ENCODE peak calls at places on chromosomes 16 and 17, in five cellular contexts. C, E, N, Y and T are unnamed samples.

GRCh38 chr16:87058728-87059250 is 258.4 kb downstream of the C16orf95 start:
- DNase-seq in C (no peak), E (no peak), N (no peak), Y (no peak), T (no peak)

GRCh38 chr16:57686577-57686976 is 8.0 kb upstream of the DRC7 start:
- DNase-seq in C (no peak), E (no peak), N (no peak), Y (no peak), T (no peak)

GRCh38 chr16:84478172-84478948 is 26.1 kb downstream of the MEAK7 start:
- DNase-seq in C (no peak), E (no peak), N (no peak), Y (no peak), T (no peak)

GRCh38 chr17:63066158-63066808 is 100.2 kb downstream of the TANC2 start:
- DNase-seq in C (no peak), E (no peak), N (no peak), Y (no peak), T (no peak)

GRCh38 chr16:57478396-57479024 is 7.8 kb downstream of the DOK4 start:
- DNase-seq in C (no peak), E (no peak), N (no peak), Y (no peak), T (no peak)

GRCh38 chr16:68370921-68371651 is 60.3 kb downstream of the PRMT7 start:
- DNase-seq in C (no peak), E (no peak), N (no peak), Y (no peak), T (no peak)

GRCh38 chr17:67492251-67492740 is 115.2 kb downstream of the PITPNC1 start:
- DNase-seq in C (no peak), E (no peak), N (no peak), Y (no peak), T (no peak)

GRCh38 chr16:1309888-1310831 is 724 bp downstream of the UBE2I start:
- DNase-seq in C (no peak), E (no peak), N (peak), Y (peak), T (no peak)

GRCh38 chr17:54948380-54948779 is 20.1 kb downstream of the COX11 start:
- DNase-seq in C (no peak), E (peak), N (peak), Y (no peak), T (peak)

GRCh38 chr17:62778990-62779681 is 29.0 kb downstream of the MARCHF10 start:
- DNase-seq in C (no peak), E (peak), N (no peak), Y (peak), T (peak)

GRCh38 chr16:70156207-70156978 is 17.2 kb upstream of the CLEC18C start:
- DNase-seq in C (no peak), E (no peak), N (peak), Y (no peak), T (no peak)

GRCh38 chr16:70159355-70160348 is 13.9 kb upstream of the CLEC18C start:
- DNase-seq in C (no peak), E (no peak), N (peak), Y (no peak), T (no peak)

GRCh38 chr16:70158261-70158939 is 15.2 kb upstream of the CLEC18C start:
- DNase-seq in C (peak), E (no peak), N (peak), Y (no peak), T (no peak)

GRCh38 chr16:70157477-70158260 is 15.9 kb upstream of the CLEC18C start:
- DNase-seq in C (no peak), E (peak), N (peak), Y (no peak), T (no peak)

DNA sequence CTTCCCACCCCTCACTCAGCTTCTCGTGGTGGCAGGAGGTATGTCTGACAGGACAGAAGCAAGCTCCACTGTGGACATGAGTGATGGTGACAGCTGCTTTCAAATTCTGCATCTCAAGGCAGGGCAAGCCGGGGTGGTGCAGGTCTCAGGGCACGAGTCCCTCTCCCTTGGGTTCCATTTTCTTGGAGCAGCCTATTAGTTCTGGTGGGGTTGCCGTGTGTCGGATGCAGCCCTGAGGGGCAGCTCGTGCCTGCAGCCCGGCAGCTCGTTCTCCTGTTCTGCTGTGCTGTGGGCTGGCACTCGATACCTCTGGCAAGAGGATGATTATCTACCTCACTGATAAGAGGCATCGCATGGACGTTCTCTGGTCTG is 16.5 kb upstream of the CLEC18C start:
- DNase-seq in C (no peak), E (no peak), N (peak), Y (no peak), T (no peak)
- TF ChIP-seq POLR2AphosphoS5 in C (no peak), E (no peak), N (no peak), Y (no peak), T (no peak)

GRCh38 chr17:2055494-2056220 is 754 bp downstream of the HIC1 start:
- DNase-seq in C (no peak), E (no peak), N (no peak), Y (no peak), T (no peak)

GRCh38 chr17:2056221-2057129 is 1.6 kb downstream of the HIC1 start:
- DNase-seq in C (peak), E (no peak), N (peak), Y (no peak), T (no peak)

GRCh38 chr17:2057714-2058520 is 3.0 kb downstream of the HIC1 start:
- DNase-seq in C (peak), E (no peak), N (no peak), Y (no peak), T (no peak)

GRCh38 chr17:2058521-2059124 is 3.7 kb downstream of the HIC1 start:
- DNase-seq in C (peak), E (no peak), N (no peak), Y (no peak), T (no peak)

GRCh38 chr17:2057130-2057713 is 2.3 kb downstream of the HIC1 start:
- DNase-seq in C (peak), E (no peak), N (no peak), Y (no peak), T (no peak)
- H3K4me3 ChIP-seq in C (peak), E (no peak), N (no peak), Y (peak), T (no peak)

DNA sequence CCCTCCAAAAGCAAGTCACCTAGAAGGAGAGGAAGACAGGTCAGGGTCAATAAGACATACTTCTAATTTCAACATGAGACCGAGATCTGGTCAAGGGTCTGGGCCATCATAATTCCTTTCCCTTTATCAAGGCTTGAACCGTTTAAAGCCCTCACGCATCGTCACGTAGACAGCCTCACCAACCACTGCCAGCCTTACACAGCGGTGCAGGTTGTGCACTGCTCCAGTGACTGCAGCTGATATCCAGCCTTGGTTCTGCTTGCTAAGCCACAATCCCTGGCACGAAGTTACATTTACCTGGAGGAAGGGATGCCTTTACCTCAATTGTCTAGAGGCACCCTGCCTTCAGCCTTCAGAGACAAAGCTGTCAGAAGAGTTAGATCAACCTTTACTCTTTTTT is 85.1 kb downstream of the MYH11 start:
- DNase-seq in C (no peak), E (no peak), N (no peak), Y (no peak), T (no peak)
- TF ChIP-seq POLR2AphosphoS5 in C (no peak), E (no peak), N (no peak), Y (no peak), T (no peak)

DNA sequence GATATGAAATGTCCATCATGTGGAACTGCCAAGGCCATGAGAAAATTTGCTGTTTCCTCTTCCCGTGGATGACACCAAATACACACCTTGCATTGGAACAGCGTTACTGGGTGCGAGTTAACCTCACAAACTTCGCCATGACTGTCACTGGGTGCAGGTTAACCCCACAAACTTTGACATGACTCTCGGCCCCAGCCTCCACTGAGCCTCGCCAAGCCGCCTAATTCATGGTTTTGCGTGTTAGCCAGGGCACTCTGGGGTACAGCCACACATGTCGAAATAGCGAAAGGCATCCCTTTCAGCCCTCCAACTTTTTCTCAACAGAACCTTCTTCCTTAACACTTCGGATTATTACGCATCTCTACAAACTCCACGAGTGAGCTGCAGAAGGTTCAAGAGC is 10.6 kb upstream of the KCTD5 start:
- DNase-seq in C (no peak), E (no peak), N (no peak), Y (no peak), T (no peak)
- H3K4me3 ChIP-seq in C (no peak), E (no peak), N (no peak), Y (no peak), T (peak)

DNA sequence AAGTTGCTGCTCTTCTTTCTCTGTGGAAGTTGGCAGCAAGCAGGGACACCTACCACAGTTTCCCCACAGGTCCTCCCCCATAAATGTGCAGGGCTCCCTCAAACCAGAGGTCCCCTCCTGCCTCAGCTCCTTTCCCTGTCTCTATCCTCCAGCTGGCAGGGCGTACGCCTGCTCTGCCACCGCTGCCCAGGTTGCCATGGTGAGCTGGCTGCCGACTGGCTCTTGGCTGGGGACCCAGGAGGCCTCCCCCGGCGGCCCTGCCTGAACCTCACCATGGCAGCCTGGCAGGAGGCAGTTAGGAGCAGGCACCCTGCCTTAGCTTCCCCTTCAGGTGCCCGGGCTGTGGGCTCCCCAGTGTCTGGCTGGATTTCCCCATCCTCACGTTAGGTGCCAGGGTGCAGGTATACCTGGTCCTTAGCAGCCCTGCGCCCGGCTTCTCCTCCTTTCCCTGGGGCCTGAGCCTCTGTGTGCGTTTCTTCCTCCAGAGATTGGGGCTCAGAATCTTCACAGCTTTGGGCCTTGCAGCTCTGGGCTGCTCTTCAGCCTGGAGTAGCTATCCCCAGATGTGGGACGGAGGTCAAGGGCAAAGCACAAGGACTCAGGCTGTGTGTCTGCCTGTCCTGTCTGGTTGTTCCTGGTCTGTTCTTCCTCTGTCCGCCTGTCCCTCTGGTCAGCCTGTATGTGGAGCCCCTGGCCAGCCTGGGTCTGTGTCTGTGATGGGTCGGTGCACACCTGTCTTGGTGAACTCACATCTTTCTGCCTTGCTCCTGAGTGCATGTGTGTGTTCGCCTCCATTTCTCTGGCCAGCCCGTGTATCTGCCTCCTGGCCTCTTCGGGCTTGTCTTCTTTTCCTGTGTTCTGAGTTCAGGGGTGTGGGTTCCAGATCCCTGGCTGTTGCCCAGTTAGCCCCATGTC is 15.7 kb downstream of the GJD3 start:
- DNase-seq in C (no peak), E (no peak), N (no peak), Y (peak), T (no peak)
- TF ChIP-seq POLR2AphosphoS5 in C (no peak), E (no peak), N (no peak), Y (no peak), T (no peak)